ENCODE peak calls at places on chromosomes 6 and 20, in seven cellular contexts. W is T-helper 17 cell; K is dorsolateral prefrontal cortex; C is CD4-positive, alpha-beta memory T cell; O is DMS53; X is AG10803; I is choroid plexus epithelial cell. L is an unnamed sample.

GRCh38 chr6:64817525-64817924 is 889.5 kb downstream of the EYS start:
- DNase-seq in W (no peak), K (no peak), C (no peak), O (peak), X (no peak), I (no peak), L (no peak)

GRCh38 chr6:101832371-101832770 is 438.9 kb downstream of the GRIK2 start:
- DNase-seq in W (no peak), K (no peak), C (no peak), O (peak), X (no peak), I (no peak), L (no peak)

GRCh38 chr20:25242231-25242630 is 5.7 kb upstream of the PYGB start:
- DNase-seq in W (no peak), K (no peak), C (no peak), O (no peak), X (no peak), I (no peak), L (no peak)

GRCh38 chr6:2725999-2726567 is 24.6 kb downstream of the MYLK4 start:
- DNase-seq in W (no peak), K (no peak), C (no peak), O (no peak), X (peak), I (peak), L (no peak)

GRCh38 chr6:132715204-132715603 is 1.3 kb upstream of the VNN1 start:
- DNase-seq in W (no peak), K (peak), C (no peak), O (peak), X (peak), I (peak), L (no peak)

GRCh38 chr6:14423330-14423729 is 305.8 kb downstream of the CD83 start:
- DNase-seq in W (no peak), K (no peak), C (no peak), O (no peak), X (no peak), I (peak), L (no peak)

GRCh38 chr6:35247642-35248231 is 11.8 kb upstream of the ZNF76 start:
- DNase-seq in W (no peak), K (no peak), C (no peak), O (no peak), X (no peak), I (no peak), L (no peak)

GRCh38 chr6:167797079-167797870 is 29.4 kb upstream of the AFDN start:
- DNase-seq in W (no peak), K (no peak), C (no peak), O (peak), X (no peak), I (no peak), L (no peak)

GRCh38 chr6:56953597-56954388 is 1.1 kb upstream of the BEND6 start:
- DNase-seq in W (no peak), K (no peak), C (peak), O (peak), X (no peak), I (no peak), L (no peak)

GRCh38 chr6:113529191-113529590 is 328.0 kb upstream of the MARCKS start:
- DNase-seq in W (no peak), K (no peak), C (no peak), O (no peak), X (peak), I (peak), L (no peak)

GRCh38 chr20:39986231-39986904 is 702.7 kb downstream of the MAFB start:
- DNase-seq in W (no peak), K (no peak), C (no peak), O (no peak), X (peak), I (peak), L (no peak)

GRCh38 chr20:23459431-23460112 is 6.9 kb upstream of the CST11 start:
- DNase-seq in W (no peak), K (no peak), C (no peak), O (no peak), X (no peak), I (no peak), L (no peak)

GRCh38 chr6:124490123-124490522 is 472.1 kb upstream of the RNF217 start:
- DNase-seq in W (no peak), K (no peak), C (no peak), O (peak), X (no peak), I (peak), L (no peak)

GRCh38 chr6:166415833-166416347 is 33.1 kb upstream of the MPC1 start:
- DNase-seq in W (no peak), K (no peak), C (no peak), O (no peak), X (no peak), I (no peak), L (no peak)

GRCh38 chr20:25017257-25017803 is 24.8 kb upstream of the APMAP start:
- DNase-seq in W (no peak), K (no peak), C (no peak), O (peak), X (no peak), I (no peak), L (no peak)

GRCh38 chr20:47051936-47052566 is 157.4 kb downstream of the EYA2 start:
- DNase-seq in W (no peak), K (no peak), C (no peak), O (no peak), X (no peak), I (no peak), L (no peak)

GRCh38 chr6:106804238-106805016 is 170.1 kb downstream of the CD24 start:
- DNase-seq in W (no peak), K (no peak), C (no peak), O (no peak), X (no peak), I (no peak), L (no peak)

GRCh38 chr6:68026483-68026882 is 608.6 kb upstream of the ADGRB3 start:
- DNase-seq in W (no peak), K (no peak), C (no peak), O (no peak), X (no peak), I (no peak), L (no peak)

GRCh38 chr6:75436869-75437268 is 56.7 kb downstream of the FILIP1 start:
- DNase-seq in W (no peak), K (no peak), C (no peak), O (no peak), X (no peak), I (no peak), L (no peak)

GRCh38 chr6:16533210-16533609 is 228.1 kb downstream of the ATXN1 start:
- DNase-seq in W (no peak), K (no peak), C (no peak), O (no peak), X (no peak), I (no peak), L (no peak)

GRCh38 chr20:58647162-58647813 is 3.8 kb upstream of the STX16 start:
- DNase-seq in W (no peak), K (no peak), C (no peak), O (no peak), X (no peak), I (no peak), L (no peak)

GRCh38 chr6:119858901-119859300 is 509.3 kb upstream of the MAN1A1 start:
- DNase-seq in W (no peak), K (no peak), C (no peak), O (no peak), X (peak), I (no peak), L (no peak)

GRCh38 chr6:5053864-5054426 is 31.2 kb upstream of the PPP1R3G start:
- DNase-seq in W (no peak), K (no peak), C (no peak), O (peak), X (peak), I (no peak), L (no peak)

GRCh38 chr6:43373252-43373875 is 3.9 kb upstream of the ZNF318 start:
- DNase-seq in W (no peak), K (no peak), C (no peak), O (no peak), X (no peak), I (no peak), L (no peak)

GRCh38 chr6:83252717-83253116 is 59.6 kb downstream of the RWDD2A start:
- DNase-seq in W (no peak), K (no peak), C (no peak), O (no peak), X (peak), I (peak), L (no peak)

GRCh38 chr6:15266423-15266996 is 20.6 kb downstream of the JARID2 start:
- DNase-seq in W (no peak), K (no peak), C (no peak), O (no peak), X (no peak), I (peak), L (peak)

GRCh38 chr6:21996425-21997207 is 300.2 kb downstream of the PRL start:
- DNase-seq in W (no peak), K (no peak), C (no peak), O (no peak), X (no peak), I (no peak), L (no peak)

GRCh38 chr6:143765422-143766184 is 77.5 kb upstream of the LTV1 start:
- DNase-seq in W (no peak), K (no peak), C (no peak), O (no peak), X (no peak), I (no peak), L (no peak)

GRCh38 chr6:165679326-165679725 is 16.3 kb upstream of the PDE10A start:
- DNase-seq in W (no peak), K (no peak), C (no peak), O (no peak), X (no peak), I (no peak), L (no peak)

GRCh38 chr6:19697744-19698290 is 139.4 kb upstream of the ID4 start:
- DNase-seq in W (no peak), K (no peak), C (no peak), O (peak), X (peak), I (peak), L (no peak)

GRCh38 chr6:127019828-127020227 is 98.6 kb upstream of the RSPO3 start:
- DNase-seq in W (no peak), K (no peak), C (no peak), O (no peak), X (no peak), I (no peak), L (no peak)